ENCODE peak calls at places on chromosomes 7 and 10, in eight cellular contexts. F, E, G, C, U, P, H and N are unnamed samples.

GRCh38 chr7:20340839-20341238 is 10.1 kb downstream of the ITGB8 start:
- DNase-seq in C (no peak), U (no peak), H (no peak), E (no peak), F (no peak), P (peak), G (peak), N (no peak)

GRCh38 chr7:139494835-139495568 is 11.5 kb upstream of the KLRG2 start:
- DNase-seq in F (no peak), C (no peak), U (no peak), H (no peak), E (no peak), P (no peak), G (peak), N (no peak)

GRCh38 chr10:112771733-112772132 is 178.3 kb upstream of the TCF7L2 start:
- DNase-seq in H (no peak), U (no peak), C (no peak), F (no peak), E (no peak), G (no peak), P (no peak), N (no peak)

GRCh38 chr7:11358637-11359036 is 385.0 kb downstream of the PHF14 start:
- DNase-seq in U (no peak), C (no peak), G (no peak), F (no peak), H (no peak), P (no peak), E (no peak), N (no peak)

GRCh38 chr10:118264838-118265470 is 77.2 kb downstream of the FAM204A start:
- DNase-seq in U (no peak), C (no peak), H (no peak), G (no peak), E (no peak), F (no peak), P (no peak), N (no peak)

GRCh38 chr7:158274404-158274811 is 313.2 kb downstream of the PTPRN2 start:
- DNase-seq in P (no peak), C (no peak), F (no peak), G (no peak), H (no peak), U (no peak), E (no peak), N (no peak)

GRCh38 chr10:110214380-110214826 is 7.0 kb downstream of the MXI1 start:
- DNase-seq in E (no peak), P (no peak), F (no peak), C (no peak), G (no peak), U (no peak), H (no peak), N (no peak)

GRCh38 chr10:3226960-3227724 is 54.6 kb upstream of the PITRM1 start:
- DNase-seq in F (no peak), P (no peak), H (no peak), C (no peak), U (no peak), G (no peak), E (no peak), N (peak)

GRCh38 chr7:141663081-141663510 is 38.9 kb downstream of the DENND11 start:
- DNase-seq in F (no peak), E (no peak), H (no peak), P (no peak), C (no peak), G (no peak), U (no peak), N (no peak)

GRCh38 chr7:150685219-150686029 is at the start of gene GIMAP2:
- DNase-seq in P (no peak), F (no peak), C (peak), G (no peak), U (peak), H (no peak), E (no peak), N (no peak)

GRCh38 chr10:77564781-77565589 is 72.6 kb downstream of the KCNMA1 start:
- DNase-seq in F (no peak), P (no peak), G (peak), E (no peak), H (no peak), C (no peak), U (no peak), N (no peak)

GRCh38 chr10:3778708-3779108 is 6.3 kb downstream of the KLF6 start:
- DNase-seq in F (no peak), H (no peak), E (no peak), P (no peak), C (no peak), U (no peak), G (no peak), N (no peak)

GRCh38 chr10:114471906-114472873 is 67.9 kb upstream of the AFAP1L2 start:
- DNase-seq in C (no peak), G (no peak), P (no peak), F (peak), E (no peak), U (no peak), H (no peak), N (no peak)

GRCh38 chr10:85319150-85319549 is 990.8 kb downstream of the CCSER2 start:
- DNase-seq in C (no peak), P (no peak), U (no peak), F (peak), H (peak), E (no peak), G (no peak), N (no peak)

GRCh38 chr7:158530800-158531609 is 56.6 kb downstream of the PTPRN2 start:
- DNase-seq in G (no peak), P (no peak), H (peak), C (no peak), U (no peak), E (no peak), F (no peak), N (no peak)

GRCh38 chr10:12350167-12350872 is 973 bp downstream of the CAMK1D start:
- DNase-seq in C (peak), U (peak), F (peak), G (peak), E (no peak), H (peak), P (no peak), N (no peak)

GRCh38 chr10:100340948-100341847 is 5.8 kb upstream of the SCD start:
- DNase-seq in U (no peak), P (peak), G (peak), F (no peak), E (no peak), H (no peak), C (no peak), N (no peak)

GRCh38 chr7:43764807-43765491 is 6.5 kb downstream of the BLVRA start:
- DNase-seq in E (no peak), U (no peak), G (no peak), F (no peak), P (no peak), H (no peak), C (no peak), N (no peak)

GRCh38 chr10:70296406-70296899 is 12.6 kb upstream of the NPFFR1 start:
- DNase-seq in F (no peak), G (no peak), H (no peak), U (no peak), P (no peak), E (no peak), C (no peak), N (peak)

GRCh38 chr7:26007510-26007909 is 144.5 kb upstream of the NFE2L3 start:
- DNase-seq in C (no peak), H (no peak), E (no peak), F (no peak), U (no peak), P (no peak), G (no peak), N (no peak)

GRCh38 chr7:142528608-142529408 is 220.5 kb upstream of the PRSS1 start:
- DNase-seq in U (no peak), E (no peak), C (no peak), P (no peak), F (no peak), G (no peak), H (no peak), N (no peak)

GRCh38 chr7:7779888-7780287 is 61.5 kb upstream of the RPA3 start:
- DNase-seq in F (no peak), E (no peak), H (no peak), C (no peak), G (no peak), U (no peak), P (no peak), N (no peak)

GRCh38 chr7:30997316-30997715 is 33.6 kb downstream of the GHRHR start:
- DNase-seq in P (no peak), F (no peak), H (no peak), G (no peak), U (no peak), C (no peak), E (no peak), N (no peak)

GRCh38 chr7:37705976-37706375 is 22.4 kb downstream of the GPR141 start:
- DNase-seq in U (no peak), E (no peak), C (no peak), F (no peak), H (no peak), G (no peak), P (no peak), N (no peak)

GRCh38 chr7:142865766-142866165 is 10.9 kb downstream of the EPHB6 start:
- DNase-seq in U (no peak), G (no peak), P (no peak), H (no peak), C (no peak), F (no peak), E (no peak), N (no peak)

GRCh38 chr7:35691827-35692307 is 3.1 kb downstream of the HERPUD2 start:
- DNase-seq in C (peak), H (no peak), G (no peak), F (no peak), U (peak), P (no peak), E (no peak), N (no peak)

GRCh38 chr7:2242541-2243482 is 786 bp downstream of the NUDT1 start:
- DNase-seq in P (no peak), F (no peak), H (peak), C (peak), E (no peak), U (no peak), G (peak), N (no peak)

GRCh38 chr10:76285012-76285411 is 853.6 kb downstream of the LRMDA start:
- DNase-seq in P (no peak), U (no peak), C (no peak), H (no peak), G (no peak), F (no peak), E (no peak), N (peak)

GRCh38 chr10:76336213-76336963 is 905.0 kb downstream of the LRMDA start:
- DNase-seq in F (no peak), C (no peak), U (no peak), H (peak), E (no peak), G (no peak), P (no peak), N (peak)

GRCh38 chr7:138961159-138961558 is 20.0 kb downstream of the KIAA1549 start:
- DNase-seq in G (no peak), E (no peak), C (no peak), U (no peak), P (no peak), F (no peak), H (no peak), N (no peak)

GRCh38 chr10:110207805-110208613 is 604 bp downstream of the MXI1 start:
- DNase-seq in H (peak), P (no peak), F (no peak), C (peak), E (no peak), G (peak), U (peak), N (no peak)

GRCh38 chr10:74963549-74963948 is 137.1 kb downstream of the KAT6B start:
- DNase-seq in C (no peak), F (no peak), G (no peak), P (no peak), H (no peak), E (no peak), U (no peak), N (no peak)

GRCh38 chr10:77592946-77593636 is 44.5 kb downstream of the KCNMA1 start:
- DNase-seq in F (no peak), U (no peak), C (no peak), H (no peak), E (no peak), G (no peak), P (no peak), N (peak)